ENCODE peak calls at places on chromosomes 12 and 14, in seven cellular contexts. U, C, N, T, F, R and W are unnamed samples.
A peak's percentile ranks its signal among the peaks of the same experiment; 100 is the strongest.

GRCh38 chr14:67680121-67680602 is 5.7 kb upstream of the VTI1B start:
- DNase-seq in U (no peak), C (no peak), N (peak; percentile 90), T (no peak), F (no peak), R (no peak), W (no peak)

GRCh38 chr12:111268738-111269572 is 99.9 kb downstream of the PHETA1 start:
- DNase-seq in U (no peak), C (no peak), N (no peak), T (no peak), F (no peak), R (peak; percentile 6), W (no peak)

GRCh38 chr12:49565956-49566265 is 2.0 kb downstream of the MCRS1 start:
- DNase-seq in U (no peak), C (no peak), N (no peak), T (no peak), F (no peak), R (no peak), W (no peak)

GRCh38 chr14:32763673-32764072 is 175.0 kb upstream of the NPAS3 start:
- DNase-seq in U (no peak), C (no peak), N (no peak), T (no peak), F (no peak), R (no peak), W (no peak)

GRCh38 chr14:104362761-104363605 is 216.6 kb upstream of the C14orf180 start:
- DNase-seq in U (no peak), C (no peak), N (no peak), T (no peak), F (no peak), R (no peak), W (no peak)

GRCh38 chr14:76901171-76902055 is 75.2 kb downstream of the LRRC74A start:
- DNase-seq in U (no peak), C (no peak), N (no peak), T (peak; percentile 91), F (no peak), R (no peak), W (no peak)

GRCh38 chr12:104420868-104421267 is 35.9 kb upstream of the CHST11 start:
- DNase-seq in U (no peak), C (no peak), N (no peak), T (no peak), F (no peak), R (no peak), W (no peak)

GRCh38 chr14:100219126-100219785 is 19.7 kb upstream of the YY1 start:
- DNase-seq in U (no peak), C (no peak), N (no peak), T (no peak), F (no peak), R (no peak), W (no peak)

GRCh38 chr12:62654558-62655241 is 188.1 kb downstream of the MON2 start:
- DNase-seq in U (no peak), C (no peak), N (no peak), T (no peak), F (no peak), R (no peak), W (no peak)

GRCh38 chr14:105364100-105364708 is 34.1 kb upstream of the TEX22 start:
- DNase-seq in U (no peak), C (peak; percentile 31), N (no peak), T (no peak), F (no peak), R (no peak), W (no peak)

GRCh38 chr12:19191089-19191488 is 61.6 kb downstream of the PLEKHA5 start:
- DNase-seq in U (no peak), C (no peak), N (no peak), T (no peak), F (no peak), R (no peak), W (no peak)

GRCh38 chr12:19945559-19946485 is 422.5 kb upstream of the PDE3A start:
- DNase-seq in U (no peak), C (no peak), N (no peak), T (no peak), F (no peak), R (no peak), W (no peak)

GRCh38 chr14:34229140-34229539 is 232.9 kb downstream of the SPTSSA start:
- DNase-seq in U (no peak), C (no peak), N (no peak), T (no peak), F (no peak), R (no peak), W (no peak)

GRCh38 chr12:1660304-1661187 is 30.3 kb upstream of the ADIPOR2 start:
- DNase-seq in U (peak; percentile 67), C (peak; percentile 96), N (no peak), T (peak; percentile 89), F (no peak), R (no peak), W (peak; percentile 94)

GRCh38 chr14:103199141-103199540 is 75.9 kb downstream of the TNFAIP2 start:
- DNase-seq in U (no peak), C (no peak), N (no peak), T (no peak), F (no peak), R (no peak), W (no peak)

GRCh38 chr12:111503116-111503515 is 96.0 kb downstream of the ATXN2 start:
- DNase-seq in U (no peak), C (no peak), N (no peak), T (no peak), F (no peak), R (no peak), W (no peak)

GRCh38 chr14:68358500-68358899 is 434.4 kb downstream of the ZFP36L1 start:
- DNase-seq in U (no peak), C (no peak), N (no peak), T (no peak), F (no peak), R (no peak), W (no peak)

GRCh38 chr14:76467843-76468242 is 91.9 kb downstream of the ESRRB start:
- DNase-seq in U (no peak), C (no peak), N (no peak), T (no peak), F (no peak), R (no peak), W (no peak)

GRCh38 chr12:113329022-113329790 is 5.7 kb downstream of the SLC8B1 start:
- DNase-seq in U (no peak), C (no peak), N (no peak), T (no peak), F (no peak), R (no peak), W (no peak)

GRCh38 chr12:32281098-32281497 is 118.3 kb upstream of the FGD4 start:
- DNase-seq in U (no peak), C (no peak), N (no peak), T (no peak), F (no peak), R (no peak), W (no peak)

GRCh38 chr14:79395061-79395460 is 816.2 kb downstream of the DIO2 start:
- DNase-seq in U (no peak), C (no peak), N (no peak), T (no peak), F (no peak), R (no peak), W (no peak)

GRCh38 chr14:51082394-51082793 is 12.5 kb downstream of the TRIM9 start:
- DNase-seq in U (no peak), C (no peak), N (no peak), T (no peak), F (no peak), R (no peak), W (no peak)

GRCh38 chr12:44876554-44877275 is 600 bp upstream of the NELL2 start:
- DNase-seq in U (no peak), C (no peak), N (no peak), T (no peak), F (no peak), R (no peak), W (no peak)

GRCh38 chr12:10189653-10190052 is 10.8 kb downstream of the TMEM52B start:
- DNase-seq in U (no peak), C (no peak), N (no peak), T (peak; percentile 32), F (no peak), R (no peak), W (no peak)

GRCh38 chr14:80954771-80955299 is 586 bp upstream of the TSHR start:
- DNase-seq in U (peak; percentile 64), C (peak; percentile 84), N (no peak), T (peak; percentile 53), F (no peak), R (peak; percentile 51), W (no peak)

GRCh38 chr12:108511633-108512540 is 3.2 kb upstream of the FICD start:
- DNase-seq in U (peak; percentile 47), C (peak; percentile 76), N (peak; percentile 78), T (peak; percentile 65), F (no peak), R (peak; percentile 50), W (no peak)

GRCh38 chr14:55094630-55095157 is 34.4 kb upstream of the LGALS3 start:
- DNase-seq in U (no peak), C (no peak), N (no peak), T (no peak), F (no peak), R (no peak), W (no peak)

GRCh38 chr14:98694541-98694940 is 577.5 kb downstream of the BCL11B start:
- DNase-seq in U (no peak), C (no peak), N (no peak), T (no peak), F (no peak), R (no peak), W (no peak)
- H3K27ac ChIP-seq in U (no peak overlapping the region), C (no peak overlapping the region), N (no peak overlapping the region), T (no peak overlapping the region), F (no peak overlapping the region), R (no peak overlapping the region), W (no peak overlapping the region)

DNA sequence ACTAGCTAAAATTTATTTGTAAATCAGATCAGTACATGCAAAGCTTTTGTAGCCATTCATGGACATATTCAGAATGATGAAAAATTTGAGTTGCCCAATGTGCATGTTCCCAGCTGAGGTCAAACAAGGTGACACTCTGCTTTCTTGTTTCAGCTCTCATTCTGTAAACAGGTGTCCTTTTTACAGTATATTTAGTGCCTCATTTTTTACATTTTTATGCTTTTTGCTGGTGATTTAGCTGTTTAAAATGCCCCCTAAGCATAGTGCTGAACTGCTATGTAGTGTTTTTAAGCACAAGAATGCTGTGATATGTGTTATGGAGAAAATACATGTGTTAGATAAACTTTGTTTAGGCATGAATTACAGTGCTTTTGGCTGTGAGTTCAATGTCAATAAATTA is 76.4 kb downstream of the MIA2 start:
- DNase-seq in U (no peak), C (no peak), N (no peak), T (no peak), F (no peak), R (no peak), W (no peak)
- TF ChIP-seq POLR2A in U (no peak), C (no peak), N (no peak), T (no peak), F (no peak), R (no peak), W (no peak)

DNA sequence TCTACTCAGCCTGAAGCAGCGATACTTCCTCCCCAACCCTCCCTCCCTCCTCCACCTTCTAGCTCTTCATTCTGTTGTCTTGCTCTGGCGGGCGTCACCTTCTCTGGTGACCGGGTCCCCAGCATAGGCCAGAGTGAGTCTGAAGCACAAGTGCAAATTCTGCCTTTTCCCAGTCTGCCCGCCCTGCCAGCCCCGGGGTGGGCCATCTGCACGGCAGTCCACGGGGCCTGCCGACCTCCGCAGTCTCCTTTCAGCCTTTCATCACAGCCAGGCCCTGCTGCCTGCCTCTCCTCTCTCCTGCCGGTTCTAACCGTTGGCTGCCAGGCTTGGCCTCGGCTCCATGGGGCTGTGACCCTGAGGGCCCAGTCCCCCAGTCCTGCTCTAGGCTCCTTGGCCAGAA is 58.7 kb downstream of the TESC start:
- DNase-seq in U (no peak), C (no peak), N (no peak), T (no peak), F (no peak), R (no peak), W (no peak)
- H3K4me3 ChIP-seq in U (no peak overlapping the region), C (no peak overlapping the region), N (no peak overlapping the region), T (no peak overlapping the region), F (no peak overlapping the region), R (no peak overlapping the region), W (no peak overlapping the region)

GRCh38 chr12:117819160-117819559 is 149.6 kb downstream of the KSR2 start:
- DNase-seq in U (no peak), C (no peak), N (no peak), T (no peak), F (no peak), R (no peak), W (no peak)
- H3K27ac ChIP-seq in U (no peak overlapping the region), C (no peak overlapping the region), N (no peak overlapping the region), T (no peak overlapping the region), F (no peak overlapping the region), R (no peak overlapping the region), W (no peak overlapping the region)